ENCODE peak calls at places on chromosomes 2 and 18, in four cellular contexts. B is NCI-H345, T is NCI-H774, V is GM12865. C is an unnamed sample.

GRCh38 chr2:173741715-173742114 is 223.5 kb downstream of the SP3 start:
- DNase-seq in B (peak), T (no peak), V (no peak), C (no peak)

GRCh38 chr2:70994055-70994444 is 623 bp downstream of the TEX261 start:
- DNase-seq in V (peak), B (no peak), T (no peak), C (no peak)

GRCh38 chr2:171260471-171261424 is 100.1 kb upstream of the TLK1 start:
- DNase-seq in V (peak), B (no peak), T (no peak), C (no peak)

GRCh38 chr2:128617029-128617590 is 298.4 kb upstream of the HS6ST1 start:
- DNase-seq in T (no peak), B (no peak), V (no peak), C (no peak)

GRCh38 chr2:217314021-217314460 is 454.2 kb upstream of the TNP1 start:
- DNase-seq in B (no peak), V (no peak), T (no peak), C (peak)

GRCh38 chr2:120681696-120682288 is 53.9 kb upstream of the GLI2 start:
- DNase-seq in B (no peak), V (no peak), T (no peak), C (no peak)

GRCh38 chr2:232942831-232943230 is 70.2 kb downstream of the NGEF start:
- DNase-seq in T (no peak), B (no peak), V (no peak), C (no peak)

GRCh38 chr2:169087757-169088379 is 18.5 kb downstream of the DHRS9 start:
- DNase-seq in T (no peak), B (no peak), V (no peak), C (no peak)

GRCh38 chr18:33495278-33495677 is 54.8 kb upstream of the CCDC178 start:
- DNase-seq in B (peak), T (peak), V (peak), C (peak)

GRCh38 chr2:68417931-68418330 is 49.2 kb downstream of the FBXO48 start:
- DNase-seq in V (no peak), B (no peak), T (no peak), C (no peak)

GRCh38 chr2:27715318-27716165 is 51.9 kb downstream of the SLC4A1AP start:
- DNase-seq in V (peak), B (peak), T (no peak), C (peak)

GRCh38 chr18:37481491-37481890 is 84.1 kb downstream of the CELF4 start:
- DNase-seq in V (no peak), B (no peak), T (no peak), C (no peak)

GRCh38 chr2:238700506-238701050 is 147.3 kb upstream of the TWIST2 start:
- DNase-seq in V (no peak), T (no peak), B (no peak), C (no peak)

GRCh38 chr2:238096311-238097011 is 3.7 kb upstream of the ESPNL start:
- DNase-seq in V (no peak), T (peak), B (no peak), C (no peak)

GRCh38 chr2:239156516-239157265 is 244.1 kb downstream of the HDAC4 start:
- DNase-seq in V (no peak), T (no peak), B (no peak), C (no peak)

GRCh38 chr2:71614976-71615768 is 161.8 kb downstream of the DYSF start:
- DNase-seq in T (no peak), V (no peak), B (no peak), C (no peak)

GRCh38 chr2:159832026-159832425 is 34.0 kb upstream of the CD302 start:
- DNase-seq in T (no peak), B (no peak), V (no peak), C (no peak)

GRCh38 chr2:11146076-11146475 is 9.2 kb upstream of the SLC66A3 start:
- DNase-seq in T (no peak), B (no peak), V (no peak), C (no peak)

GRCh38 chr2:39377226-39377939 is 59.7 kb downstream of the MAP4K3 start:
- DNase-seq in T (no peak), V (peak), B (no peak), C (no peak)

GRCh38 chr2:172342611-172343010 is 84.8 kb upstream of the ITGA6 start:
- DNase-seq in T (no peak), V (no peak), B (no peak), C (no peak)

GRCh38 chr2:71462641-71463341 is 9.4 kb downstream of the DYSF start:
- DNase-seq in V (no peak), T (no peak), B (no peak), C (no peak)

GRCh38 chr2:36326286-36326685 is 29.3 kb upstream of the CRIM1 start:
- DNase-seq in T (no peak), V (no peak), B (no peak), C (no peak)

GRCh38 chr2:216695401-216695821 is at the start of gene IGFBP5:
- DNase-seq in T (peak), B (peak), V (no peak), C (peak)

GRCh38 chr18:45722899-45723298 is 1.1 kb upstream of the SLC14A1 start:
- DNase-seq in T (peak), V (peak), B (peak), C (peak)

GRCh38 chr2:142131016-142131714 is at the start of gene LRP1B:
- DNase-seq in V (peak), B (peak), T (no peak), C (peak)

GRCh38 chr2:59301466-59302402 is 1060.6 kb upstream of the FANCL start:
- DNase-seq in T (no peak), B (peak), V (peak), C (peak)

GRCh38 chr2:73250872-73251846 is 17.1 kb downstream of the CCT7 start:
- DNase-seq in B (no peak), V (no peak), T (no peak), C (no peak)

GRCh38 chr2:26847663-26848335 is at the start of gene DPYSL5:
- DNase-seq in T (peak), V (no peak), B (peak), C (peak)

GRCh38 chr2:101617188-101617587 is 80.3 kb upstream of the MAP4K4 start:
- DNase-seq in V (no peak), B (no peak), T (no peak), C (no peak)

GRCh38 chr2:161136696-161137324 is 23.4 kb upstream of the TANK start:
- DNase-seq in T (no peak), V (peak), B (no peak), C (no peak)

GRCh38 chr2:68977453-68977852 is 3.0 kb downstream of the GKN1 start:
- DNase-seq in V (no peak), B (no peak), T (no peak), C (no peak)

GRCh38 chr2:100303744-100304143 is 18.6 kb downstream of the LONRF2 start:
- DNase-seq in V (no peak), B (no peak), T (no peak), C (no peak)

GRCh38 chr2:171244970-171245782 is 84.5 kb upstream of the TLK1 start:
- DNase-seq in B (no peak), T (no peak), V (no peak), C (peak)

GRCh38 chr2:82524826-82525225 is 1934.3 kb downstream of the SUCLG1 start:
- DNase-seq in B (no peak), T (no peak), V (no peak), C (no peak)

C was measured in NCI-H1417.